ENCODE peak calls at places on chromosomes 16 and 17, in four cellular contexts. L is osteocyte, G is cardiac fibroblast, R is BJ. S is an unnamed sample.

GRCh38 chr16:66746682-66747081 is 4.7 kb downstream of the DYNC1LI2 start:
- DNase-seq in L (no peak), G (no peak), R (no peak), S (peak)

GRCh38 chr17:40198576-40198975 is 20.5 kb upstream of the WIPF2 start:
- DNase-seq in L (no peak), G (no peak), R (no peak), S (no peak)

GRCh38 chr16:29182501-29182900 is 197.6 kb downstream of the LAT start:
- DNase-seq in L (no peak), G (no peak), R (no peak), S (no peak)

GRCh38 chr17:3935140-3935542 is 18.9 kb upstream of the P2RX1 start:
- DNase-seq in L (no peak), G (peak), R (no peak), S (peak)

GRCh38 chr16:83998091-83998490 is 30.0 kb downstream of the NECAB2 start:
- DNase-seq in L (no peak), G (no peak), R (no peak), S (no peak)

GRCh38 chr16:27232061-27232841 is 28.9 kb downstream of the KDM8 start:
- DNase-seq in L (no peak), G (peak), R (no peak), S (no peak)

GRCh38 chr17:57086069-57086930 is 1.3 kb downstream of the AKAP1 start:
- DNase-seq in L (no peak), G (no peak), R (no peak), S (no peak)

GRCh38 chr16:66925322-66925840 is at the start of gene RRAD:
- DNase-seq in L (no peak), G (peak), R (no peak), S (no peak)

GRCh38 chr17:29219378-29220047 is 27.1 kb upstream of the CRYBA1 start:
- DNase-seq in L (peak), G (peak), R (no peak), S (peak)

GRCh38 chr17:32971171-32971570 is 20.5 kb upstream of the SPACA3 start:
- DNase-seq in L (no peak), G (peak), R (no peak), S (no peak)

GRCh38 chr16:2963611-2964415 is at the start of gene KREMEN2:
- DNase-seq in L (peak), G (no peak), R (no peak), S (no peak)

GRCh38 chr17:74305865-74306654 is 20.0 kb upstream of the KIF19 start:
- DNase-seq in L (no peak), G (no peak), R (no peak), S (no peak)

GRCh38 chr16:53833145-53833544 is 129.2 kb downstream of the FTO start:
- DNase-seq in L (no peak), G (no peak), R (no peak), S (no peak)

GRCh38 chr16:80718480-80719220 is 85.7 kb downstream of the CDYL2 start:
- DNase-seq in L (no peak), G (peak), R (no peak), S (no peak)

GRCh38 chr16:57773680-57774295 is 28.5 kb downstream of the KIFC3 start:
- DNase-seq in L (no peak), G (no peak), R (no peak), S (no peak)

GRCh38 chr16:72189865-72190371 is 18.0 kb upstream of the PMFBP1 start:
- DNase-seq in L (no peak), G (peak), R (no peak), S (peak)

GRCh38 chr16:86965840-86966239 is 351.4 kb downstream of the C16orf95 start:
- DNase-seq in L (no peak), G (no peak), R (no peak), S (no peak)

GRCh38 chr17:29293890-29294579 is at the start of gene NUFIP2:
- DNase-seq in L (peak), G (peak), R (peak), S (peak)

GRCh38 chr17:18129041-18129502 is 20.5 kb downstream of the MYO15A start:
- DNase-seq in L (no peak), G (peak), R (no peak), S (no peak)

GRCh38 chr16:53542283-53542682 is 39.3 kb upstream of the AKTIP start:
- DNase-seq in L (no peak), G (no peak), R (no peak), S (no peak)

GRCh38 chr17:80552523-80552922 is 7.9 kb downstream of the RPTOR start:
- DNase-seq in L (no peak), G (no peak), R (no peak), S (no peak)

GRCh38 chr17:49913226-49914095 is 55.5 kb upstream of the DLX4 start:
- DNase-seq in L (no peak), G (peak), R (no peak), S (no peak)

DNA sequence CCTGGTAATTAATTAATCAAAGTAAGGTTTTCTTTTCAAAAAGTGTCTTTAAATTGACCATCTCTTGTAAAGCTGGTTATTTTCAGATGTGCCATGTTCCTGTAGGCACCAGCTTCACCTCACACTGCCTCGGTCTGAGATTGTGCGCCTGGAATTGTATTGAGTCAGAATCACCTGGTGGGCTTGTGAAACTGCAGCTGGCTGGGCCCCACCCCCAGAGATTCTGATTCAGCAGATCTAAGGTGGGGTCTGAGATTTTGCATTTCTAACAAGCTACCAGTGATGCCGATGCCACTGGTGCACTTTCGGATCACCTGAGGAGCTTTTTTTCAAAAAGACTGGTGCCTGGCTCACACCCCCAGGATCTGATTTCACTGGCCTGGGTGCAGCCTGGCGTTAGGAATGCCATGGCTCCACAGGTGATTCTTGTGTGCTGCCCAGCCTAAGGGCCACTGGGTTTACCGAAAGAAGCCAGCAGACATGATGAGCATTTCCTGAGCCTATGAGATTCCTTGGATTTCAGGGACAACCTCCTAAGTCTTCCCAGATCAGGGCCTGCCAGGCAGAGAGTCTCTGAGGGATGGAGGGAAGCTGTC is 59.2 kb upstream of the TOB1 start:
- DNase-seq in L (no peak), G (no peak), R (no peak), S (no peak)
- TF ChIP-seq CTCF in L (no peak), G (no peak), R (no peak), S (no peak)

GRCh38 chr16:30353438-30354129 is 1.5 kb downstream of the CD2BP2 start:
- DNase-seq in L (no peak), G (no peak), R (no peak), S (no peak)

GRCh38 chr16:30351001-30351441 is 4.1 kb downstream of the CD2BP2 start:
- DNase-seq in L (no peak), G (no peak), R (no peak), S (no peak)

GRCh38 chr16:30351586-30352419 is 3.3 kb downstream of the CD2BP2 start:
- DNase-seq in L (no peak), G (peak), R (no peak), S (no peak)

GRCh38 chr16:30354423-30355143 is 525 bp downstream of the CD2BP2 start:
- DNase-seq in L (no peak), G (no peak), R (no peak), S (no peak)

DNA sequence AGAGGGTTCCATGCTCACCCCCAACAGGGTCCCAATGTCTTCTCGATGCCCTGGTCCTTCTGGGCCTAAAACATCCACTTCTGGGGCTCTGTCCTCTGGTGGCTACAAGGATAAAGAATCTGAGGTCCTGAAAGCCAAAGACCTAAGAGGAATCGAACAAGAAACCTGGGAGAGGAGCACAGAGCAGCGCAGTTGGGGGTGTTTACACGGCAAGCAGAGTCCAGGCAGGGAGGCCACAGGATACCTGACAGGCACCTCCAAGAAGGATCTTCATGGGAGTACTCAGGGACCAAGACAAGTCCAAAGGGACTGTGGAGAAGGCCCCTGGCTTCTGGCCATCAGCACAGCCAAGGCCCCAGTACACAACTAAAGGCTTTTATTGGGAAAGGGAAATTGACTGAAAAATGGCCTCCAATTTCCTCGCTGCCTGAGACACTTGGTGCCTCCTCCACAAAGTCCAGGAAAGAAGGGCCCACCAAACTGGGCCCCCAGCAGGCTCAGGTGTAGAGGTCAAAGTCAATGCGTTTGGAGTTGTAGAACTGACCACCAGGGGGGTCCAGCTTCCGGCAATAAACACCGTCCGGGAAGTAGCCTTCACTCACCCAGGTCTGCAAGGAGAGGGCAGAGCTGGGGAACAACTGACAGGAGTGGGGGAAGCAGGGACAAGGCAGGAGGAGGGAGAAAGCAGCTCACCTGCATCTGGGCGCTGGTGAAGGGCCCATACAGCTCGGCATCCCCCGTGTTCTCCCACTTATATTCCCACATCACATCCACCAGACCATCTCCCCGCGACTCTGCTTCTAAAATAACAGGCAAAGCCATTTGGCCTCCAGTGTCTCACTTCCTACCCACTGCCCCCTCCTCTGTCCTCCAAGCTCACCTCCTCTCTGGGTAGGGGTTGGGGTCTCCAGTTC is 2.4 kb downstream of the CD2BP2 start:
- DNase-seq in L (no peak), G (no peak), R (no peak), S (no peak)
- TF ChIP-seq CTCF in L (peak), G (peak), R (peak), S (no peak)

GRCh38 chr17:2170023-2170422 is 115.1 kb downstream of the HIC1 start:
- DNase-seq in L (no peak), G (no peak), R (no peak), S (no peak)
- TF ChIP-seq CTCF in L (peak), G (no peak), R (no peak), S (no peak)

GRCh38 chr17:81710514-81711308 is 1.4 kb upstream of the SLC25A10 start:
- DNase-seq in L (no peak), G (peak), R (no peak), S (peak)

GRCh38 chr17:81713004-81713555 is 996 bp downstream of the SLC25A10 start:
- DNase-seq in L (no peak), G (no peak), R (no peak), S (no peak)

GRCh38 chr17:81713556-81714411 is 1.7 kb downstream of the SLC25A10 start:
- DNase-seq in L (no peak), G (no peak), R (no peak), S (no peak)

GRCh38 chr17:81711814-81712467 is at the start of gene SLC25A10:
- DNase-seq in L (no peak), G (peak), R (no peak), S (peak)

DNA sequence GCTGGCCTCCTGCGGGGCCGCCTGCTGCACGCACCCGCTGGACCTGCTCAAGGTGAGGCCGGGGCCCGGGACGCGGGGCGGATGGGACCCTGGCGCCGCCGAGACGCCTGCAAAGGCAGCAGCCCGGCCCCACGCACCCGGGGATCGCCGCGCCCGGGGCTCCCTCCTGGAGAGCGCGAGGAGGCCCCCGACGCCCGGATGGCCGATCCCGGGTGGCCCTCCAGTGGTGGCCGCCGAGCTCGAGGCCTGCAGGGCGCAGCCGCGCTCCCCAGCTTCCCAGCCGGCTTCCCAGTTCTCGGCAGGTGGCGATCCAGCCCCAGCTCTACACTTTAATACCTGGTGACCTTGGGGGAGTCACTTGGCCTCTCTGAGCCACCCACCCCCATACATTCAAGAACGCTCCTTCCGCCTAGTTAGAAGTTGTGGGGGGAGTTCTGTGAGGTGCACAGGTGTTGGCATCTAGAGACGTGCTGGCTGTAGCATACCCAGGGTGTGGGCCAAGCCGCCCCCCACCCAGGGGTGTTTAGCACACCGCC is 452 bp downstream of the SLC25A10 start:
- DNase-seq in L (no peak), G (no peak), R (no peak), S (no peak)
- TF ChIP-seq CTCF in L (no peak), G (no peak), R (peak), S (no peak)

GRCh38 chr17:79520134-79520892 is 90.5 kb downstream of the RBFOX3 start:
- DNase-seq in L (no peak), G (no peak), R (no peak), S (no peak)
- TF ChIP-seq CTCF in L (no peak), G (no peak), R (no peak), S (no peak)

GRCh38 chr17:27382025-27382424 is 74.2 kb upstream of the KSR1 start:
- DNase-seq in L (no peak), G (no peak), R (no peak), S (no peak)

GRCh38 chr17:27380551-27380950 is 75.7 kb upstream of the KSR1 start:
- DNase-seq in L (no peak), G (no peak), R (no peak), S (no peak)

GRCh38 chr17:27378482-27379200 is 77.6 kb upstream of the KSR1 start:
- DNase-seq in L (no peak), G (no peak), R (no peak), S (no peak)

GRCh38 chr17:27379863-27380533 is 76.2 kb upstream of the KSR1 start:
- DNase-seq in L (peak), G (peak), R (no peak), S (no peak)

DNA sequence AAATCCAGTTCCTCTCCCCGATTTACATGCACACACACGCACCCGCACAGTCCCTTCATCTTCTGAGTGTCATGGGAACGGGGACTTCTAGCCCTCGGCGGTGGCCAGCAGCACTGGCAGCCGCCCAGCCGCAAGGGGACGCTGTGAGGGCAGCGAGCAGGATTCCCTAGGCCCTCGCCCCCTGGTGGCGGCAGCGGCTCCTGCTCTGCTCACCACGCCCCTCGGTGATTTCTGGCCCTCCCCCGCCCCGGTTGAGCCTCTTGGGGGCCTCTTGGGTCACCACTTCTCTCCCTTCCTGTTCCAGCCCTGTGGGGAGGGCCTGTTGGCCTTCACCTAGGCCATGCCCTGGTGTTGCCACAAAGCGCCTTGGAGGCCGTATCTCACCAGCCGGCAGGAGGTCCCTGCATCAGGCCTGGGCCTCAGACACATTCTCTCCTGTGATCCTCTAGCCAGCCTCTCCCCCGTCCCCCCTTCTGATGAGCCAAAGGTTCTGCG is 75.2 kb upstream of the KSR1 start:
- DNase-seq in L (peak), G (peak), R (no peak), S (peak)
- TF ChIP-seq CTCF in L (peak), G (peak), R (peak), S (peak)